ENCODE peak calls at places on chromosomes 4 and X, in six cellular contexts. One of them, this sample, is unnamed.

GRCh38 chrX:133638285-133638684 is 223.0 kb upstream of the GPC4 start:
- DNase-seq in mesendoderm: no peak
- DNase-seq in H1: no peak
- DNase-seq in H9: no peak
- DNase-seq in IMR-90: no peak
- DNase-seq in neuronal stem cell: no peak
- DNase-seq in this sample: no peak

GRCh38 chrX:15216280-15216679 is 53.6 kb downstream of the ASB9 start:
- DNase-seq in mesendoderm: no peak
- DNase-seq in H1: no peak
- DNase-seq in H9: no peak
- DNase-seq in IMR-90: no peak
- DNase-seq in neuronal stem cell: no peak
- DNase-seq in this sample: no peak

GRCh38 chr4:147772459-147772969 is 40.6 kb downstream of the ARHGAP10 start:
- DNase-seq in mesendoderm: no peak
- DNase-seq in H1: no peak
- DNase-seq in H9: no peak
- DNase-seq in IMR-90: peak; percentile 92
- DNase-seq in neuronal stem cell: no peak
- DNase-seq in this sample: peak; percentile 80

GRCh38 chrX:36198575-36198974 is 279.0 kb downstream of the CFAP47 start:
- DNase-seq in mesendoderm: peak; percentile 53
- DNase-seq in H1: no peak
- DNase-seq in H9: no peak
- DNase-seq in IMR-90: no peak
- DNase-seq in neuronal stem cell: no peak
- DNase-seq in this sample: no peak

GRCh38 chr4:81469774-81470455 is 1.8 kb downstream of the RASGEF1B start:
- DNase-seq in mesendoderm: peak; percentile 51
- DNase-seq in H1: no peak
- DNase-seq in H9: no peak
- DNase-seq in IMR-90: no peak
- DNase-seq in neuronal stem cell: no peak
- DNase-seq in this sample: no peak

GRCh38 chrX:13029341-13029740 is 15.1 kb downstream of the FAM9C start:
- DNase-seq in mesendoderm: peak; percentile 81
- DNase-seq in H1: no peak
- DNase-seq in H9: peak; percentile 53
- DNase-seq in IMR-90: peak; percentile 43
- DNase-seq in neuronal stem cell: no peak
- DNase-seq in this sample: peak; percentile 41

GRCh38 chr4:109810580-109811387 is 4.8 kb upstream of the GAR1 start:
- DNase-seq in mesendoderm: peak; percentile 41
- DNase-seq in H1: no peak
- DNase-seq in H9: no peak
- DNase-seq in IMR-90: no peak
- DNase-seq in neuronal stem cell: no peak
- DNase-seq in this sample: no peak

GRCh38 chr4:827209-828081 is 1.5 kb upstream of the CPLX1 start:
- DNase-seq in mesendoderm: no peak
- DNase-seq in H1: no peak
- DNase-seq in H9: peak; percentile 41
- DNase-seq in IMR-90: no peak
- DNase-seq in neuronal stem cell: no peak
- DNase-seq in this sample: no peak

GRCh38 chrX:35890699-35891098 is 28.8 kb upstream of the CFAP47 start:
- DNase-seq in mesendoderm: peak; percentile 75
- DNase-seq in H1: peak; percentile 10
- DNase-seq in H9: peak; percentile 59
- DNase-seq in IMR-90: peak; percentile 11
- DNase-seq in neuronal stem cell: peak; percentile 9
- DNase-seq in this sample: peak; percentile 50

GRCh38 chrX:24377911-24378468 is 17.6 kb downstream of the SUPT20HL1 start:
- DNase-seq in mesendoderm: no peak
- DNase-seq in H1: peak; percentile 44
- DNase-seq in H9: peak; percentile 77
- DNase-seq in IMR-90: no peak
- DNase-seq in neuronal stem cell: no peak
- DNase-seq in this sample: no peak

GRCh38 chrX:86806786-86807185 is 658.5 kb downstream of the DACH2 start:
- DNase-seq in mesendoderm: peak; percentile 66
- DNase-seq in H1: no peak
- DNase-seq in H9: peak; percentile 28
- DNase-seq in IMR-90: peak; percentile 3
- DNase-seq in neuronal stem cell: no peak
- DNase-seq in this sample: peak; percentile 34

GRCh38 chr4:66465111-66465510 is 794.8 kb upstream of the EPHA5 start:
- DNase-seq in mesendoderm: no peak
- DNase-seq in H1: no peak
- DNase-seq in H9: no peak
- DNase-seq in IMR-90: peak; percentile 3
- DNase-seq in neuronal stem cell: no peak
- DNase-seq in this sample: peak; percentile 5

GRCh38 chr4:95549246-95550138 is 719 bp upstream of the UNC5C start:
- DNase-seq in mesendoderm: peak; percentile 53
- DNase-seq in H1: no peak
- DNase-seq in H9: peak; percentile 65
- DNase-seq in IMR-90: peak; percentile 19
- DNase-seq in neuronal stem cell: peak; percentile 43
- DNase-seq in this sample: peak; percentile 91

GRCh38 chr4:137283737-137284136 is 248.6 kb downstream of the PCDH18 start:
- DNase-seq in mesendoderm: peak; percentile 30
- DNase-seq in H1: no peak
- DNase-seq in H9: no peak
- DNase-seq in IMR-90: peak; percentile 39
- DNase-seq in neuronal stem cell: no peak
- DNase-seq in this sample: peak; percentile 26

GRCh38 chrX:7779644-7780043 is 63.3 kb upstream of the VCX start:
- DNase-seq in mesendoderm: no peak
- DNase-seq in H1: no peak
- DNase-seq in H9: no peak
- DNase-seq in IMR-90: no peak
- DNase-seq in neuronal stem cell: no peak
- DNase-seq in this sample: no peak

GRCh38 chr4:39291686-39292085 is 74.5 kb downstream of the RFC1 start:
- DNase-seq in mesendoderm: no peak
- DNase-seq in H1: no peak
- DNase-seq in H9: no peak
- DNase-seq in IMR-90: no peak
- DNase-seq in neuronal stem cell: no peak
- DNase-seq in this sample: no peak

GRCh38 chr4:83036991-83037390 is 2.0 kb downstream of the COPS4 start:
- DNase-seq in mesendoderm: no peak
- DNase-seq in H1: no peak
- DNase-seq in H9: no peak
- DNase-seq in IMR-90: no peak
- DNase-seq in neuronal stem cell: no peak
- DNase-seq in this sample: no peak

GRCh38 chrX:49761481-49761880 is 65.7 kb upstream of the PAGE1 start:
- DNase-seq in mesendoderm: peak; percentile 22
- DNase-seq in H1: no peak
- DNase-seq in H9: no peak
- DNase-seq in IMR-90: peak; percentile 12
- DNase-seq in neuronal stem cell: peak; percentile 1
- DNase-seq in this sample: peak; percentile 10

GRCh38 chrX:73944582-73944947 is 359.4 kb upstream of the ZCCHC13 start:
- DNase-seq in mesendoderm: peak; percentile 23
- DNase-seq in H1: no peak
- DNase-seq in H9: no peak
- DNase-seq in IMR-90: peak; percentile 6
- DNase-seq in neuronal stem cell: no peak
- DNase-seq in this sample: no peak

GRCh38 chr4:114400531-114400930 is 198.1 kb upstream of the UGT8 start:
- DNase-seq in mesendoderm: no peak
- DNase-seq in H1: no peak
- DNase-seq in H9: no peak
- DNase-seq in IMR-90: no peak
- DNase-seq in neuronal stem cell: no peak
- DNase-seq in this sample: no peak

DNA sequence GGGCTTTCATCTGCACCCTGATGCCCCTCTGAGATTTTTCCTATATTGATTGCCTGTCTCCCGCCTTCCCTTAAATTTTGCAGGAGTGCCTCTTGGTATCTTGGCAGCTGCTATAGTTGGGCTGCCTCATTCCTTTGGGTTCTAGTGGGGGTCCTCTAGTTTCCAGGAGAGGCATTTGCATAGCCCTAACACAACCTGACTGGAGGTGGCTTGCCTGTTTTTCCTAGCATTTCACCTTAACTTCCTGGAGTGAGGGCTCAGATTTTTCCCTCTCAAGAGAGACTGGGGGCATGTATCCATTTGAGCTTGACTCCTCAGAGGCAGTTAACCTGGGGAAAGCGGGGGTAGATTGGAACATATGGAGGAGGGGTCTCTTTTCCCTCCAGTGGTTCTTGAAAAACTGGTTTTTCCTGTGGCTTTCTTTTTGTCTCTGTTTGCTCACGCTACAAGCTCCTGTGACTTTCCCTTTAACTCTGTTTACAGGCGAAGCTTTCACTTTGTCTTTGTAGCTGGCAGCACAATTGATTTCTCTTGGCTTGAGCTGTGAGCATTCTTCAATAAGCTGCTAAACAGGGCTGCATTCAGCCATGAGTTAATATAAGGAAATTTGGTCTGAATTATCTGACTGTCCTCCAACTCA is 45.9 kb downstream of the UGT2A3 start:
- DNase-seq in mesendoderm: peak; percentile 87
- DNase-seq in H1: no peak
- DNase-seq in H9: peak; percentile 47
- DNase-seq in IMR-90: no peak
- DNase-seq in neuronal stem cell: peak; percentile 9
- DNase-seq in this sample: no peak
- H3K18ac ChIP-seq in mesendoderm: peak overlapping the region; percentile 72
- H3K18ac ChIP-seq in H1: peak overlapping the region; percentile 92
- H3K18ac ChIP-seq in H9: peak overlapping the region; percentile 74
- H3K18ac ChIP-seq in IMR-90: no peak overlapping the region
- H3K18ac ChIP-seq in neuronal stem cell: no peak overlapping the region
- H3K18ac ChIP-seq in this sample: no peak overlapping the region

DNA sequence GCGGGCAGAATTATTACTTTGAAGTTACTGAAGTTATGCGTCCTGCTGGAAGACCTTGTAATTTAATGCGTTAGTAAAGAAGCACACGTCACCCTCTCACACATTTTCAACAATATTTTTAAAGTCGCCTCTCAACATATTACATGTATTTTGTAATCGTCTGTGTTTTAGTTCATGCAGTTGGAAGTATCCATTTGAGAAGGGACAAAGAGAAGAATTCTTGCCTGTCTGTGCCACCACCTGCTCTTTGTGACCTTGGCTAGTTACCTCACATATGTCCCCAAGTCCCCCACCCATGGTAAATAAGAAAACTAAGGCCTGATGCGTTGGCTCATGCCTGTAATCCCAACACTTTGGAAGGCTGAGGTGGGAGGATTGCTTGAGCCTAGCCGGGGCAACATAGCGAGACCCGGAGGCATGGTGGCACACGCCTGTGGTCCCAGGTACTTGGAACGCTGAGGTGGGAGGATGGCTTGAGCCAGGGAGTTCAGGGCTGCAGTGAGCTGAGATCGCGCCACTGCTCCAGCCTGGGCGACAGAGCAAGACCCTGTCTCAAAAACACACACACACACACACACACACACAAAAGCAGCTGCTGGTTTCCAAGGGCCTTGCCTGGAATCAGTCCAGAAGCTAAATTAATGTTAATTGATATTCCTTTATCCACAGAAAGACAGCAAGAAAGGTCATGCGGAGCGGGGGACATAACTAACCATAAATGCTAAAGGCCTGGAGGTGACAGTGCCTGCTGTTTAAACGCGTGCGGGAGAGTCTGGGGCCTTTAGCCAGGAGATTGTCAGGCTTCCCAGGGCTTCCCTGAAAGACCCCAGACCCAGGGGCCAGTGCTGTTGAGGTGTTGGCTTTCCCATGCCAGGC is 811 bp downstream of the TMEM187 start:
- DNase-seq in mesendoderm: no peak
- DNase-seq in H1: no peak
- DNase-seq in H9: no peak
- DNase-seq in IMR-90: no peak
- DNase-seq in neuronal stem cell: no peak
- DNase-seq in this sample: no peak
- H3K18ac ChIP-seq in mesendoderm: peak overlapping the region; percentile 85
- H3K18ac ChIP-seq in H1: peak overlapping the region; percentile 32
- H3K18ac ChIP-seq in H9: peak overlapping the region; percentile 73
- H3K18ac ChIP-seq in IMR-90: peak overlapping the region; percentile 21
- H3K18ac ChIP-seq in neuronal stem cell: no peak overlapping the region
- H3K18ac ChIP-seq in this sample: peak overlapping the region; percentile 70

GRCh38 chrX:103791233-103791632 is 14.6 kb downstream of the PLP1 start:
- DNase-seq in mesendoderm: peak; percentile 84
- DNase-seq in H1: no peak
- DNase-seq in H9: no peak
- DNase-seq in IMR-90: peak; percentile 27
- DNase-seq in neuronal stem cell: no peak
- DNase-seq in this sample: no peak

GRCh38 chrX:103792916-103793540 is 16.4 kb downstream of the PLP1 start:
- DNase-seq in mesendoderm: no peak
- DNase-seq in H1: no peak
- DNase-seq in H9: no peak
- DNase-seq in IMR-90: peak; percentile 80
- DNase-seq in neuronal stem cell: no peak
- DNase-seq in this sample: no peak

GRCh38 chrX:103791826-103792458 is 15.3 kb downstream of the PLP1 start:
- DNase-seq in mesendoderm: no peak
- DNase-seq in H1: no peak
- DNase-seq in H9: no peak
- DNase-seq in IMR-90: peak; percentile 48
- DNase-seq in neuronal stem cell: no peak
- DNase-seq in this sample: no peak

GRCh38 chrX:103793541-103793932 is 16.9 kb downstream of the PLP1 start:
- DNase-seq in mesendoderm: no peak
- DNase-seq in H1: no peak
- DNase-seq in H9: no peak
- DNase-seq in IMR-90: peak; percentile 39
- DNase-seq in neuronal stem cell: no peak
- DNase-seq in this sample: no peak

GRCh38 chrX:103789004-103789403 is 12.4 kb downstream of the PLP1 start:
- DNase-seq in mesendoderm: no peak
- DNase-seq in H1: no peak
- DNase-seq in H9: no peak
- DNase-seq in IMR-90: no peak
- DNase-seq in neuronal stem cell: no peak
- DNase-seq in this sample: no peak
- H3K18ac ChIP-seq in mesendoderm: no peak overlapping the region
- H3K18ac ChIP-seq in H1: no peak overlapping the region
- H3K18ac ChIP-seq in H9: no peak overlapping the region
- H3K18ac ChIP-seq in IMR-90: no peak overlapping the region
- H3K18ac ChIP-seq in neuronal stem cell: no peak overlapping the region
- H3K18ac ChIP-seq in this sample: no peak overlapping the region

DNA sequence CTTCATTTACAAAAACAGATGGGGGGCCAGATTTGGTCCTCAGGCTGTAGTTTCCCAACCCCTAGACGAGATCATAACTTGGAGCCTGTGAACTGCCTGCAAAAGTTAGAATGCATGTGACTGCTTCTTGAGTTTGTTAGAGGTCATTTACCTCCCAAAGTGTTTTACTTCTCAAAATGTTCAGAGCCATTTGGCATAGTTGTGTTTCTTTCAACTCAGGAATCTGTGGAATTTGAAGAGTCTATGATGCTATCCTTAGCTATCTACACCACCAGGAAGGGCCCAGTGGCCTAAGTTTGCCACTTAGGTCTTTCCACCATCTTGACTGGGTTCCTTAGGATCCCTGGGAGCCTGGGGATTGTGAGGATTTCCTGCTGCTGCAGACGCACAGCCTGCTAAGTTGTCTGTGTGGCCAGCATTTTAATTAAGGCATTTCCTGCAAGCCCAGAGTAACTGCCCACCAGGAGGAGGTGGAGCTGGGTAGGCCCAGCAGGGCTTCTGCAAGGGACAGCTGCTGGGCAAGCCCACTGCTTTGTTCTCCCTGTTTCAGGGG is 53.1 kb downstream of the CCNI start:
- DNase-seq in mesendoderm: peak; percentile 98
- DNase-seq in H1: peak; percentile 27
- DNase-seq in H9: peak; percentile 87
- DNase-seq in IMR-90: peak; percentile 81
- DNase-seq in neuronal stem cell: peak; percentile 62
- DNase-seq in this sample: peak; percentile 74
- H3K18ac ChIP-seq in mesendoderm: peak overlapping the region; percentile 87
- H3K18ac ChIP-seq in H1: no peak overlapping the region
- H3K18ac ChIP-seq in H9: peak overlapping the region; percentile 47
- H3K18ac ChIP-seq in IMR-90: peak overlapping the region; percentile 67
- H3K18ac ChIP-seq in neuronal stem cell: no peak overlapping the region
- H3K18ac ChIP-seq in this sample: peak overlapping the region; percentile 77